ENCODE peak calls at places on chromosomes 6 and 20, in ten cellular contexts. G, D, V, C, Y, A, T, X, K and M are unnamed samples.

GRCh38 chr6:149931501-149931900 is 8.6 kb upstream of the RAET1G start:
- DNase-seq in D (no peak), G (no peak), K (no peak), Y (no peak), C (no peak), A (no peak), V (no peak), T (no peak), X (no peak), M (no peak)

GRCh38 chr6:40882321-40882720 is 156.7 kb downstream of the UNC5CL start:
- DNase-seq in G (no peak), K (no peak), V (no peak), X (no peak), C (no peak), T (peak), D (no peak), A (no peak), Y (no peak), M (no peak)

GRCh38 chr6:83057705-83058321 is 7.8 kb downstream of the UBE3D start:
- DNase-seq in D (no peak), T (peak), X (no peak), V (peak), G (peak), K (peak), A (peak), Y (peak), C (no peak), M (peak)

GRCh38 chr20:9417665-9418064 is 96.7 kb upstream of the LAMP5 start:
- DNase-seq in V (no peak), X (no peak), D (no peak), A (peak), T (no peak), K (no peak), Y (no peak), G (no peak), C (no peak), M (no peak)

GRCh38 chr6:87483929-87484328 is 11.2 kb downstream of the SLC35A1 start:
- DNase-seq in V (no peak), X (no peak), T (no peak), C (no peak), Y (no peak), D (no peak), K (no peak), G (no peak), A (peak), M (no peak)

GRCh38 chr6:30154709-30155521 is 6.1 kb downstream of the TRIM10 start:
- DNase-seq in D (no peak), A (peak), X (no peak), C (no peak), Y (no peak), V (no peak), K (no peak), T (peak), G (peak), M (no peak)

GRCh38 chr20:40991181-40991889 is 37.3 kb upstream of the TOP1 start:
- DNase-seq in C (no peak), T (no peak), A (no peak), K (no peak), Y (no peak), X (no peak), G (peak), D (peak), V (no peak), M (peak)

GRCh38 chr6:163405412-163406309 is 8.9 kb upstream of the QKI start:
- DNase-seq in Y (no peak), T (no peak), V (peak), C (no peak), G (peak), D (peak), X (peak), K (no peak), A (peak), M (peak)

GRCh38 chr6:150301871-150302800 is 66.7 kb upstream of the IYD start:
- DNase-seq in A (peak), D (no peak), X (no peak), K (no peak), T (no peak), C (no peak), G (peak), V (no peak), Y (no peak), M (no peak)

GRCh38 chr6:140366991-140367390 is 992.5 kb upstream of the CITED2 start:
- DNase-seq in K (no peak), Y (no peak), X (no peak), D (no peak), A (no peak), G (peak), T (no peak), C (no peak), V (no peak), M (no peak)

GRCh38 chr6:25179051-25179778 is 100.0 kb upstream of the CARMIL1 start:
- DNase-seq in X (no peak), Y (no peak), C (no peak), G (peak), K (no peak), D (no peak), A (peak), T (no peak), V (no peak), M (no peak)

GRCh38 chr20:44750081-44750805 is 4.6 kb downstream of the KCNK15 start:
- DNase-seq in K (no peak), C (no peak), D (no peak), G (no peak), X (no peak), V (no peak), T (no peak), A (no peak), Y (no peak), M (no peak)